ENCODE peak calls at places on chromosomes 2 and 18, in nine cellular contexts. X is progenitor cell of endocrine pancreas, P is H9, G is breast epithelium, C is neural crest cell, V is GM13977, Q is HFF-Myc, H is right lobe of liver, N is A549. K is an unnamed sample.

GRCh38 chr2:64453710-64454315 is at the start of gene LGALSL:
- DNase-seq in X (peak), P (peak), G (peak), C (peak), V (peak), Q (no peak), H (peak), N (peak), K (no peak)

GRCh38 chr2:198374375-198375072 is 570.1 kb downstream of the PLCL1 start:
- DNase-seq in X (peak), P (peak), G (no peak), C (peak), V (peak), Q (peak), H (no peak), N (peak), K (no peak)

GRCh38 chr2:66573866-66574265 is 138.9 kb downstream of the MEIS1 start:
- DNase-seq in X (no peak), P (peak), G (no peak), C (peak), V (no peak), Q (no peak), H (no peak), N (no peak), K (no peak)

GRCh38 chr2:214029190-214029589 is 381.7 kb upstream of the VWC2L start:
- DNase-seq in X (no peak), P (no peak), G (no peak), C (no peak), V (no peak), Q (no peak), H (no peak), N (no peak), K (no peak)

GRCh38 chr2:150076281-150076680 is 411.2 kb downstream of the RND3 start:
- DNase-seq in X (no peak), P (no peak), G (no peak), C (no peak), V (no peak), Q (no peak), H (no peak), N (peak), K (no peak)

GRCh38 chr2:167114018-167114417 is 225.7 kb downstream of the XIRP2 start:
- DNase-seq in X (no peak), P (no peak), G (no peak), C (no peak), V (no peak), Q (no peak), H (no peak), N (peak), K (no peak)

GRCh38 chr2:158761626-158762025 is 33.5 kb upstream of the DAPL1 start:
- DNase-seq in X (no peak), P (no peak), G (no peak), C (no peak), V (no peak), Q (no peak), H (no peak), N (no peak), K (no peak)

GRCh38 chr2:239778861-239779591 is 246.1 kb downstream of the NDUFA10 start:
- DNase-seq in X (no peak), P (peak), G (peak), C (no peak), V (no peak), Q (no peak), H (no peak), N (no peak), K (peak)

GRCh38 chr2:119691651-119692245 is 12.7 kb downstream of the TMEM177 start:
- DNase-seq in X (no peak), P (no peak), G (no peak), C (no peak), V (no peak), Q (no peak), H (no peak), N (no peak), K (no peak)

GRCh38 chr2:160566717-160567116 is 73.1 kb upstream of the RBMS1 start:
- DNase-seq in X (no peak), P (no peak), G (no peak), C (no peak), V (no peak), Q (no peak), H (no peak), N (no peak), K (no peak)

GRCh38 chr2:138421315-138421970 is 80.1 kb upstream of the SPOPL start:
- DNase-seq in X (no peak), P (no peak), G (no peak), C (no peak), V (no peak), Q (no peak), H (no peak), N (peak), K (no peak)

GRCh38 chr2:58539973-58540372 is 298.8 kb upstream of the FANCL start:
- DNase-seq in X (no peak), P (no peak), G (no peak), C (no peak), V (no peak), Q (no peak), H (no peak), N (peak), K (no peak)

GRCh38 chr2:240143276-240143675 is 2.8 kb upstream of the OTOS start:
- DNase-seq in X (no peak), P (no peak), G (no peak), C (no peak), V (no peak), Q (no peak), H (no peak), N (no peak), K (peak)

GRCh38 chr2:128628996-128629395 is 310.3 kb upstream of the HS6ST1 start:
- DNase-seq in X (no peak), P (no peak), G (no peak), C (no peak), V (no peak), Q (no peak), H (no peak), N (no peak), K (peak)

GRCh38 chr18:42211201-42211600 is 256.2 kb downstream of the PIK3C3 start:
- DNase-seq in X (no peak), P (no peak), G (no peak), C (no peak), V (no peak), Q (no peak), H (no peak), N (no peak), K (no peak)

GRCh38 chr2:19617251-19617650 is 258.8 kb upstream of the OSR1 start:
- DNase-seq in X (no peak), P (no peak), G (no peak), C (no peak), V (no peak), Q (no peak), H (no peak), N (peak), K (no peak)

GRCh38 chr2:231795525-231796327 is 9.5 kb downstream of the COPS7B start:
- DNase-seq in X (no peak), P (no peak), G (peak), C (no peak), V (no peak), Q (peak), H (peak), N (peak), K (no peak)

GRCh38 chr2:188519133-188519532 is 227.5 kb downstream of the GULP1 start:
- DNase-seq in X (no peak), P (no peak), G (no peak), C (no peak), V (no peak), Q (no peak), H (no peak), N (no peak), K (no peak)

GRCh38 chr2:39481611-39482010 is 44.5 kb upstream of the MAP4K3 start:
- DNase-seq in X (no peak), P (no peak), G (no peak), C (no peak), V (no peak), Q (no peak), H (no peak), N (peak), K (no peak)

GRCh38 chr2:45578056-45578843 is 32.8 kb downstream of the SRBD1 start:
- DNase-seq in X (no peak), P (peak), G (no peak), C (no peak), V (peak), Q (no peak), H (no peak), N (peak), K (no peak)

GRCh38 chr2:56260415-56260814 is 76.6 kb downstream of the CCDC85A start:
- DNase-seq in X (no peak), P (no peak), G (no peak), C (no peak), V (no peak), Q (no peak), H (no peak), N (no peak), K (no peak)

GRCh38 chr2:3635171-3636008 is 22.6 kb upstream of the ALLC start:
- DNase-seq in X (no peak), P (peak), G (peak), C (no peak), V (no peak), Q (no peak), H (no peak), N (no peak), K (peak)

GRCh38 chr18:76805221-76805620 is 17.1 kb upstream of the ZNF236 start:
- DNase-seq in X (no peak), P (no peak), G (no peak), C (no peak), V (no peak), Q (no peak), H (no peak), N (no peak), K (no peak)

GRCh38 chr2:197883354-197884032 is 79.1 kb downstream of the PLCL1 start:
- DNase-seq in X (no peak), P (no peak), G (no peak), C (no peak), V (no peak), Q (no peak), H (no peak), N (no peak), K (no peak)

DNA sequence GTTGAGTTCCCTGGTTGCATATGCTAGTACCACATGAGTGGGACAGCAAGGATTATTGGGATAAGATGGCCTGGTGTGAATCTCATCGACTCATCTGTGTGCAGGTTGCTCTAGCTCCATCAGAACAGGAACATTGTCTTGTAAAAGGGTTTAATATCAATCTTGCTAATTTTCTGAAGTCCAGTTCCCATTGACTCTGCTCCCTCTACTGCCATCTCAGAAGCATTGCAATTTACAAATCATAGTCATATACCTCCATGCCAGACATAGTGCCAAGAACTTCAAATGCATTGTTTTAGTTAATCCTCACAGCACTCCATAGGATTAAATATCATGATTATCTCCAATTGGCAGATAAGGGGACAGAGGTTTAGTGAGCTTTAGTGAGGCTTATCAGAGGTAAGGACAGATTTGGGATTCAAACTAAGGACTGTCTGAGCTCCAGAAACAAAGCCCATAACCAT is 4.8 kb upstream of the STAT4 start:
- DNase-seq in X (no peak), P (no peak), G (no peak), C (no peak), V (peak), Q (no peak), H (no peak), N (peak), K (no peak)
- TF ChIP-seq CTCF in X (peak), P (peak), G (peak), C (peak), V (peak), Q (peak), H (peak), N (peak), K (peak)

DNA sequence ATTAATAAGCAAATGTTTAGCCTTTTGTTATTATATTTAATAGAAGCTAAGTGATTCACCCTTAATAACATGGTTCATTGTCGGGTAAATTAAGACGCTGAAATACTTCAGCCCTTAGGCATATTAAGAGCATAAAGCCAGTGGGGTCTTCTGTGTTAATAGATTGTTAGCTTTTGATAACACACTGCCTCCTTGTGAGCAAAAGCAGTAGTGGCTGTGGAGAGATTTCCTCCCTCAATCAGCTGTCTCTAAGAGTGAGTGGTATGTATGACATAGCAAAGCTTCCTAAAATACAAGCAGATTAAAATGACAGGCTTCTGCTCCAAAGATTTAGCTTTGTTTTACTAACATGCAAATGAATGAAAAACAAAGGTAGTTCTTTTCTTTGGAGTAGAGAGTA is 143.7 kb upstream of the SYT4 start:
- DNase-seq in X (no peak), P (peak), G (no peak), C (no peak), V (no peak), Q (no peak), H (no peak), N (no peak), K (no peak)
- TF ChIP-seq CTCF in X (peak), P (peak), G (no peak), C (peak), V (no peak), Q (no peak), H (no peak), N (no peak), K (no peak)

DNA sequence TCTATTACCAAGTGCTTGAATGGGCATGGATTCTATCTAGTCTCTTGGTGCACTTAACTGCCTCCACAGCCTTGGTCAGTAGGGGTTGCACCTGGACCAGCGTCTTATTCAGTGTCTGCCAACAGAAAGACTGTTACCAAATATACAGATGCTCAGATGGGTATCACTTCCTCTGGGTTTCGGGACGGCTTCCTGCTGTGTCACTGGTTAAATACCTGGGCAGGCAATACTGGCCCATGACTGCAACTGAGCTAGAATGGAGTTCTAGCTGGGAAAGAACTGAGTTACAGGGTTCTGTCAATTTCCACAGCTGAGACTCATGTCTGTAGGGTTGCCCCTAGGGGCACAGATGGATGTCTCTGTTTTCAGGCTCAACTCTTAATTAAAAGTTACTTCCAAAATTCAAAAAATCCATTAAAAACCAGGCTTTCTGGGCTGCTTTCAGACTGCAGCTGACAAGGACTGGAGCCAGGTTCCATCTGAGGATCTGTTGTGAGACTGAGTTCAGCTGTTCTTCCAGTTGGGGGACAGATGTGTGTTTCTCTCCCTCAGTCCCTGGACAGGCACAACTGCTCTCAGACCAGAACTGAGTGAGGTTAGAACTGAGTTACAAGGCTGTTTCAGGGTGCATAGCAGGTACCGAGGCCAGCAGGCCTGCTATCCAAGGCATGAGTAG is 789.6 kb upstream of the SLC8A1 start:
- DNase-seq in X (no peak), P (no peak), G (no peak), C (no peak), V (no peak), Q (no peak), H (no peak), N (no peak), K (no peak)
- TF ChIP-seq CTCF in X (no peak), P (no peak), G (no peak), C (no peak), V (no peak), Q (no peak), H (no peak), N (no peak), K (no peak)

DNA sequence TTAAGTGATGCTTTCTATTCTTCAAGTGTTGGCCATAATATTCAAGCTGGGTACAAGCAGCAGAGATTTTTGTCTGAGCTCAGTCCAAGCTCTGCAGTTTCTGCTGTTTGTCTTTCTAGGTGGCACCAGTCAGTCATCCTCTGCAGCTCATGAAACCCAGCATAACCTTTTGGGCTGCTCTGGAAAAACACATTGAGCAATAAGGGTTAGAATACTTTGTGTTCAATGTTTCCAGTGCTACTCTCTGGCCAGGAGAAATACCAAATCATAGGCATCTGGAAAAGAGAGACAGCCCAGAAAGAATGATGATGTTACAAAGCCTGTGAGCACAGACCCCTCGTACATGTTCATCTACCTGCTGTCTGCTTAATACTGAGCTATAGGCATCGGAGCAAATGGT is 19.5 kb upstream of the WIPF1 start:
- DNase-seq in X (no peak), P (no peak), G (no peak), C (no peak), V (no peak), Q (no peak), H (no peak), N (no peak), K (no peak)
- TF ChIP-seq CTCF in X (no peak), P (no peak), G (no peak), C (no peak), V (no peak), Q (no peak), H (peak), N (no peak), K (no peak)

DNA sequence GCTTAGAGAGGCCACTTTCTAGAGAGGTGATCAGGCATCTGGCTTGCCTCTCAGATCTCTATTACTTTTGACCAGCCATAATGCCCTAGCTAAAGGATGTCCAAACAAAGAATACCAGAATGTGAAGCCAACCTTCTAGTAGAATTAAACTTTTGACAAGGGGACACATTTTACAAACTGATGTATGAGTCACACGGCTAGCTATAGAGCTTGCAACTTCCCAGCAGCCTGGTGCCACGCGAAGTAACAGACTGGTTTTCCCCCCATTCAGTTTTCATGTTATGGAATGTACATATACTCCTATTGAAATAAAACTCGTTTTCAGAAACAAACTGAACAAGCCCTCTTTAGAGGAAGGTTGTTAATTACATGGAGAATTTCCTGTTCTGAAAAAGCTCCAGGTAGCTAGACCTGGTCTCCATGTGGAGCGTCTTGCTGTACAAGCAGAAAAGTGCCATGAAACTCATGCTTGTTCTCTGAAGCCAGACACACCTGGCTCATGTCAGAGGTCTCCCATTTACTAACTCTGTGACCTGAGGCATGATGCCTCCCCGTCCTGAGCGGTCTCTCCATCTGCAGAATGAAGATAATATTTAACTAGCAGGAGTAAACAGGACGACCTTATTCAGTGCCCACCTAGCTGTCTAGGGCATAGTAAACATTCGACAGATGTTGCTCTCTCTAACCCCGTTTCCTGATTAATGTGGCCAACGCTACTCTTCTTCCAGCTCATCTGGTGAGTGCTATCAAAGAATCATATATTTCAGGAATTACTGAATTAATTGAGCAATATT is 81.5 kb upstream of the MAP3K20 start:
- DNase-seq in X (no peak), P (no peak), G (no peak), C (no peak), V (no peak), Q (no peak), H (no peak), N (no peak), K (no peak)
- TF ChIP-seq CTCF in X (no peak), P (no peak), G (no peak), C (no peak), V (no peak), Q (no peak), H (no peak), N (no peak), K (no peak)

DNA sequence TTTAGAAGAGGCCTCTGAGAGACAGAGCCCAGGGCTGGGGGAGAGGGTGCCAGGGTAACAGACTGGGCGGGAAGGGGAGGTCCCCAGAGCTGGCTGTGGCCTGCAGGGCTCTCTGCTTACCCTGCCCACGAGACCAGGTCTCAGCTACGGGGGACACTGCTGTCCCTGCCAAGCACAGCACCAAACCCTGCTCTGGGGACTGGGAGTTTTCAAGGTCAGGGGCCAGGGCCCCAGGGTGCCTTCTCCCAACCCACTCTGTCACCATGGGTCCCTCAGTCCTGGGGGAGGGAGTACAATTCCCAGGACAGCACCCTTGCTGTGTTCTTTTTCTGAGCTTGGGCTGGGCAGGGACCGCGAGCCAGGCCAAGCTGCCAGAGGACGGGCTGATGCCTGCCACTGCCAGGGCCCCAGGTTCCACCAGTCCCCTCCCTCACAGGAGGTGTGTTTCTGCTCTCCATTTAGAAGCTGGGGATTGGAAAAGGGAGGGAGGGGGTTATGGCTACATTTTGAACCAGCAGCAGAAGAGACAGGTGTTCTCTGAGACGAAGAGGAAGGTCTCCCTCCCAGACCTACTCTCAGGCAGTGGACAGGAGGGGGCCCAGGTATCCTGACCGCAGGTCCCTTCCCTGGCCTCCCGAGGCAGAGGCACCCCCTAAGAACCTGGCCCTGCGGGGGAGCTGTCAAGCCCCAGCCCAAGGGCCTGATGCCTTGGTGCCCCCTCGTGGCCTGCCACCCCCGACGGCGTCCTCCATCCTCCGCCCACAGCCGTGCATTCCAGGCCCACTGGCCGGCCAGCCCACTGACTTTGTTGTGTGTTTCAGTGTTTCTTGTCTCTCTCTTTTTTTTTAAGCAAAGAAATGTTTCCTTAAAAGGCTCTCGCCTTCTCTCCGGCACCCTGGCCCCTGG is 80.4 kb downstream of the TNS1 start:
- DNase-seq in X (no peak), P (no peak), G (no peak), C (no peak), V (no peak), Q (no peak), H (no peak), N (no peak), K (no peak)
- TF ChIP-seq CTCF in X (no peak), P (peak), G (no peak), C (peak), V (no peak), Q (no peak), H (peak), N (peak), K (no peak)

GRCh38 chr2:1839066-1839756 is 94.9 kb upstream of the PXDN start:
- DNase-seq in X (no peak), P (no peak), G (no peak), C (no peak), V (no peak), Q (no peak), H (no peak), N (no peak), K (no peak)
- TF ChIP-seq CTCF in X (peak), P (peak), G (no peak), C (no peak), V (no peak), Q (no peak), H (no peak), N (no peak), K (no peak)

K was measured in CD14-positive monocyte.